ENCODE peak calls at places on chromosome 12, in ten cellular contexts. J is nephron progenitor cell; X is H9; M is stimulated activated CD8-positive, alpha-beta memory T cell treated with anti-CD3 and anti-CD28 coated beads, Interleukin-12 subunit alpha, Interleukin-12 subunit beta, amount 100 ng/mL, for 1 hour; I is heart left ventricle; T is AG09319; U is NCI-H345; V is amniotic stem cell; G is G401; B is NCI-H1092 treated with DMSO at 0.1 percent for 48 hours. R is an unnamed sample.

GRCh38 chr12:114406326-114407033 is 536 bp upstream of the TBX5 start:
- DNase-seq in J (no peak), X (no peak), M (no peak), I (no peak), T (no peak), U (no peak), V (no peak), G (no peak), B (no peak), R (no peak)

GRCh38 chr12:24921251-24922038 is 27.5 kb downstream of the BCAT1 start:
- DNase-seq in J (no peak), X (no peak), M (no peak), I (no peak), T (no peak), U (no peak), V (no peak), G (no peak), B (no peak), R (no peak)

GRCh38 chr12:123948401-123949117 is 24.1 kb downstream of the CCDC92 start:
- DNase-seq in J (no peak), X (peak), M (no peak), I (no peak), T (no peak), U (no peak), V (no peak), G (peak), B (no peak), R (no peak)

GRCh38 chr12:101945361-101946232 is 68.2 kb downstream of the DRAM1 start:
- DNase-seq in J (peak), X (no peak), M (no peak), I (no peak), T (peak), U (peak), V (no peak), G (no peak), B (peak), R (peak)

GRCh38 chr12:1707051-1707450 is 16.2 kb downstream of the ADIPOR2 start:
- DNase-seq in J (no peak), X (no peak), M (no peak), I (no peak), T (no peak), U (no peak), V (no peak), G (no peak), B (no peak), R (no peak)

GRCh38 chr12:75850751-75851462 is 180.7 kb downstream of the PHLDA1 start:
- DNase-seq in J (no peak), X (no peak), M (no peak), I (no peak), T (no peak), U (peak), V (peak), G (no peak), B (no peak), R (peak)

GRCh38 chr12:14988035-14988434 is 15.2 kb downstream of the PDE6H start:
- DNase-seq in J (no peak), X (no peak), M (no peak), I (no peak), T (no peak), U (no peak), V (no peak), G (no peak), B (no peak), R (no peak)

GRCh38 chr12:51281202-51281924 is 11.1 kb upstream of the SMAGP start:
- DNase-seq in J (no peak), X (no peak), M (no peak), I (no peak), T (no peak), U (no peak), V (no peak), G (no peak), B (no peak), R (no peak)

GRCh38 chr12:124402281-124403066 is 107.6 kb downstream of the RFLNA start:
- DNase-seq in J (peak), X (peak), M (no peak), I (no peak), T (no peak), U (no peak), V (no peak), G (no peak), B (no peak), R (no peak)

GRCh38 chr12:119684730-119685129 is 16.8 kb downstream of the PRKAB1 start:
- DNase-seq in J (no peak), X (no peak), M (no peak), I (no peak), T (no peak), U (no peak), V (no peak), G (no peak), B (no peak), R (no peak)

GRCh38 chr12:120659151-120659525 is 18.7 kb downstream of the CABP1 start:
- DNase-seq in J (no peak), X (no peak), M (no peak), I (no peak), T (no peak), U (no peak), V (no peak), G (peak), B (no peak), R (no peak)

GRCh38 chr12:93572712-93573551 is 457 bp downstream of the SOCS2 start:
- DNase-seq in J (peak), X (peak), M (no peak), I (peak), T (no peak), U (no peak), V (no peak), G (no peak), B (no peak), R (no peak)

GRCh38 chr12:93750056-93750455 is 72.9 kb downstream of the CRADD start:
- DNase-seq in J (no peak), X (no peak), M (no peak), I (no peak), T (no peak), U (no peak), V (no peak), G (no peak), B (no peak), R (no peak)

GRCh38 chr12:54054442-54055332 is 1.1 kb downstream of the HOXC4 start:
- DNase-seq in J (peak), X (no peak), M (no peak), I (no peak), T (no peak), U (no peak), V (no peak), G (no peak), B (peak), R (peak)

GRCh38 chr12:58850826-58851225 is 69.5 kb downstream of the LRIG3 start:
- DNase-seq in J (no peak), X (no peak), M (no peak), I (no peak), T (no peak), U (no peak), V (no peak), G (no peak), B (no peak), R (no peak)

GRCh38 chr12:66036317-66036716 is 94.2 kb downstream of the LLPH start:
- DNase-seq in J (no peak), X (no peak), M (no peak), I (peak), T (peak), U (no peak), V (peak), G (peak), B (no peak), R (peak)

R was measured in SJCRH30.